ENCODE peak calls at places on chromosomes 3 and 15, in nine cellular contexts. B, X, J, R, C, P, Y, U and I are unnamed samples.

GRCh38 chr15:95659646-95660045 is 670.9 kb upstream of the NR2F2 start:
- DNase-seq in B (no peak), X (no peak), J (no peak), R (no peak), C (no peak), P (no peak), Y (no peak), U (no peak), I (no peak)

GRCh38 chr15:68536331-68537095 is 42.3 kb upstream of the CORO2B start:
- DNase-seq in B (no peak), X (no peak), J (no peak), R (peak; percentile 96), C (no peak), P (no peak), Y (no peak), U (no peak), I (no peak)

GRCh38 chr3:100709840-100710235 is 544 bp downstream of the TFG start:
- DNase-seq in B (peak; percentile 44), X (peak; percentile 25), J (peak; percentile 39), R (peak; percentile 75), C (peak; percentile 92), P (peak; percentile 59), Y (no peak), U (peak; percentile 86), I (peak; percentile 33)

GRCh38 chr3:13148561-13149330 is 75.5 kb upstream of the IQSEC1 start:
- DNase-seq in B (no peak), X (no peak), J (no peak), R (no peak), C (peak; percentile 9), P (no peak), Y (no peak), U (peak; percentile 39), I (no peak)

GRCh38 chr3:94063497-94064119 is 747 bp downstream of the NSUN3 start:
- DNase-seq in B (peak; percentile 24), X (no peak), J (no peak), R (peak; percentile 43), C (no peak), P (no peak), Y (no peak), U (no peak), I (no peak)

GRCh38 chr3:145243875-145244274 is 917.1 kb downstream of the PLOD2 start:
- DNase-seq in B (no peak), X (no peak), J (no peak), R (peak; percentile 56), C (no peak), P (no peak), Y (no peak), U (no peak), I (no peak)

GRCh38 chr3:70227437-70227836 is 85.0 kb downstream of the MDFIC2 start:
- DNase-seq in B (no peak), X (no peak), J (no peak), R (no peak), C (no peak), P (no peak), Y (no peak), U (no peak), I (no peak)

GRCh38 chr3:125080077-125080476 is 24.3 kb upstream of the HEG1 start:
- DNase-seq in B (no peak), X (no peak), J (no peak), R (no peak), C (no peak), P (no peak), Y (no peak), U (no peak), I (no peak)

GRCh38 chr15:80459380-80459779 is 55.2 kb downstream of the ARNT2 start:
- DNase-seq in B (no peak), X (no peak), J (no peak), R (no peak), C (no peak), P (no peak), Y (no peak), U (no peak), I (no peak)

GRCh38 chr3:182920515-182921084 is 59.7 kb downstream of the DCUN1D1 start:
- DNase-seq in B (no peak), X (no peak), J (no peak), R (no peak), C (peak; percentile 32), P (no peak), Y (no peak), U (peak; percentile 76), I (no peak)

GRCh38 chr3:6860911-6861330 is at the start of gene GRM7:
- DNase-seq in B (no peak), X (peak; percentile 19), J (no peak), R (no peak), C (peak; percentile 79), P (no peak), Y (no peak), U (peak; percentile 83), I (no peak)

GRCh38 chr3:61331937-61332590 is 80.8 kb upstream of the FHIT start:
- DNase-seq in B (no peak), X (no peak), J (no peak), R (no peak), C (peak; percentile 50), P (no peak), Y (no peak), U (peak; percentile 59), I (no peak)

GRCh38 chr3:172321035-172321434 is 127.2 kb downstream of the GHSR start:
- DNase-seq in B (no peak), X (no peak), J (no peak), R (peak; percentile 48), C (no peak), P (no peak), Y (no peak), U (no peak), I (no peak)

GRCh38 chr3:81544385-81544784 is 217.1 kb downstream of the GBE1 start:
- DNase-seq in B (no peak), X (no peak), J (no peak), R (no peak), C (no peak), P (no peak), Y (no peak), U (no peak), I (no peak)

DNA sequence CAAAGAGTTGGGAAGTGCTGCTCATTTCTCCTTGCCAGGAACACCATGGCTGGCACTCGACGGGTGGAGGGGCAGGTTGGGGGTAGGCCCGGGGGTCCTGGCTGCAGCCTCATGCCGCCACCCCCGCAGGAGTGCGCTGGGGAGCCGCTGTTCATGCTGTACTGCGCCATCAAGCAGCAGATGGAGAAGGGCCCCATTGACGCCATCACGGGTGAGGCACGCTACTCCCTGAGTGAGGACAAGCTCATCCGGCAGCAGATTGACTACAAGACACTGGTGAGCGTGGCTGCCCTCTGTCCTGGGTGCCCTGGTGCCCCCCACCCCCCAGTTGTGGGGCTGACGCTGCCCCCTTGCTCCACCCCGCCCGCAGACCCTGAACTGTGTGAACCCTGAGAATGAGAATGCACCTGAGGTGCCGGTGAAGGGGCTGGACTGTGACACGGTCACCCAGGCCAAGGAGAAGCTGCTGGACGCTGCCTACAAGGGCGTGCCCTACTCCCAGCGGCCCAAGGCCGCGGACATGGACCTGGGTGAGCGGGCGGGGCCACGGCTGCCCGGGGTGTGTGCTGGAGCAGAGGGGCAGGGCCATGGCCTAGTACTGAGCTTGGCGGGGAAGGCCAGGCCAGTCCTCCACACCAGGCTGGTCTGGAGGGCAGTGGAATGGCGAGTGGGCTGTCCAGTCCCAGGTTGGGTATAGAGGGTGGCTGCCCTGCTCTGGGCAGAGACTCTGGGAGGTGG is 45.1 kb downstream of the PLXNA1 start:
- DNase-seq in B (peak; percentile 61), X (no peak), J (no peak), R (no peak), C (no peak), P (no peak), Y (peak; percentile 56), U (no peak), I (no peak)
- H3K27ac ChIP-seq in B (no peak overlapping the region), X (no peak overlapping the region), J (no peak overlapping the region), R (no peak overlapping the region), C (no peak overlapping the region), P (no peak overlapping the region), Y (no peak overlapping the region), U (no peak overlapping the region), I (no peak overlapping the region)

DNA sequence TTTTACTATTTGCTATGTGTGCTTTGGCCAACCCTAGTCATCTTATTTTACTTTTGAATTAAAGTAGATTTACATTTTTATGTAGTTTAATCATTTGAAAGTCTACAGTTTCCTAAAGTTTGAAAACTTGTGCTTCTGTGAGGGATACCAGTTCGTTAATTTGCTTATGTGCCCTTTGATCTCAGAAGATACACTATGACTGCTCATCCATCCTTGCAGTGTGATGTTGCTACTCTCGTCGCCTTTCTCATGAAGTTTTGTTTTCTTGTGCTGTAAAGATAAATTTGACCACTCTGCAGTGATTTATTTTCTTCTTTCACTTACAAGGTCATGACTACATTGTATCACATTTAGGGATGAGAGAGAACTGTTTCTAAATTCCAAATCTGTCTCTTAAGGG is 16.3 kb downstream of the SNRPN start:
- DNase-seq in B (no peak), X (no peak), J (no peak), R (no peak), C (no peak), P (no peak), Y (no peak), U (no peak), I (no peak)
- H3K9me3 ChIP-seq in B (no peaks in the 10 kb centered on the region), X (no peaks in the 10 kb centered on the region), J (no peaks in the 10 kb centered on the region), R (no peaks in the 10 kb centered on the region), C (peaks cover 4% of the 10 kb centered on the region), P (peaks cover 31% of the 10 kb centered on the region), Y (peaks cover 83% of the 10 kb centered on the region), U (peaks cover 15% of the 10 kb centered on the region), I (no peaks in the 10 kb centered on the region)

GRCh38 chr15:89775815-89776214 is 317 bp upstream of the MESP2 start:
- DNase-seq in B (no peak), X (no peak), J (no peak), R (no peak), C (no peak), P (no peak), Y (no peak), U (peak; percentile 48), I (no peak)
- H3K27ac ChIP-seq in B (no peak overlapping the region), X (no peak overlapping the region), J (no peak overlapping the region), R (no peak overlapping the region), C (no peak overlapping the region), P (no peak overlapping the region), Y (peak overlapping the region; percentile 11), U (no peak overlapping the region), I (no peak overlapping the region)

DNA sequence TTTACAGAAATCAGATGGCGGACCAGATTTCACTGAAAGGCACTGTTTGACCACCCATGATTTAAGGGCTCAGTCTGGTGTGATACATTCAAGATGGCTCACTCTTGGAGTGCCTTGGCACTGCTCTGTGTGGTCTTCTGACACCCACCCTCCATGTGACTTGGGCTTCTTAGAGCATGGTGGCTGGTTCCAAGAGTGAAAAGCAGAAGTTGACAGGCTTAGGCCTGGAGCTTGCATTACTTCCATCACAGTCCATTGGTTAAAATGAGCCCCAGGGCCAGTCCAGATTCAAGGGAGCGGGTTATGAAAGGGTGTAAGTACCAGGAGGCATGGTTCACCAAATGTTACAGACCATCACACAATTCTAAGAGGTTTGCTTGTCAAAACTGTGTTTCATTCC is 40.7 kb upstream of the BHLHE40 start:
- DNase-seq in B (no peak), X (no peak), J (no peak), R (no peak), C (no peak), P (no peak), Y (no peak), U (no peak), I (no peak)
- H3K9me3 ChIP-seq in B (no peaks in the 10 kb centered on the region), X (no peaks in the 10 kb centered on the region), J (no peaks in the 10 kb centered on the region), R (no peaks in the 10 kb centered on the region), C (no peaks in the 10 kb centered on the region), P (no peaks in the 10 kb centered on the region), Y (no peaks in the 10 kb centered on the region), U (no peaks in the 10 kb centered on the region), I (no peaks in the 10 kb centered on the region)

GRCh38 chr15:29244544-29244943 is 25.1 kb downstream of the NSMCE3 start:
- DNase-seq in B (no peak), X (no peak), J (no peak), R (no peak), C (no peak), P (no peak), Y (no peak), U (no peak), I (no peak)
- H3K27ac ChIP-seq in B (no peak overlapping the region), X (no peak overlapping the region), J (no peak overlapping the region), R (no peak overlapping the region), C (no peak overlapping the region), P (no peak overlapping the region), Y (no peak overlapping the region), U (no peak overlapping the region), I (no peak overlapping the region)

GRCh38 chr15:27175479-27176153 is 204.6 kb downstream of the GABRG3 start:
- DNase-seq in B (no peak), X (no peak), J (no peak), R (no peak), C (no peak), P (no peak), Y (no peak), U (no peak), I (no peak)
- H3K9me3 ChIP-seq in B (no peaks in the 10 kb centered on the region), X (no peaks in the 10 kb centered on the region), J (no peaks in the 10 kb centered on the region), R (no peaks in the 10 kb centered on the region), C (no peaks in the 10 kb centered on the region), P (peaks cover 13% of the 10 kb centered on the region), Y (peaks cover 60% of the 10 kb centered on the region), U (peaks cover 17% of the 10 kb centered on the region), I (no peaks in the 10 kb centered on the region)